ENCODE peak calls at places on chromosomes 16 and 17, in eight cellular contexts. F is NCI-H2029, W is foreskin fibroblast, Z is activated T-cell treated with anti-CD3 and anti-CD28 coated beads for 24 hours, P is choroid plexus epithelial cell, B is cardiac fibroblast, R is endothelial cell, E is T-cell. S is an unnamed sample.

GRCh38 chr16:88851616-88852015 is 5.1 kb downstream of the GALNS start:
- DNase-seq in F (no peak), W (no peak), Z (no peak), P (no peak), B (no peak), R (no peak), E (no peak), S (no peak)

GRCh38 chr16:77993111-77993571 is 29.2 kb upstream of the CLEC3A start:
- DNase-seq in F (no peak), W (peak), Z (no peak), P (peak), B (no peak), R (no peak), E (no peak), S (no peak)

GRCh38 chr16:87690911-87691685 is 74.7 kb downstream of the KLHDC4 start:
- DNase-seq in F (no peak), W (no peak), Z (no peak), P (no peak), B (no peak), R (no peak), E (no peak), S (no peak)

GRCh38 chr17:74444406-74444805 is 12.5 kb downstream of the GPRC5C start:
- DNase-seq in F (no peak), W (no peak), Z (no peak), P (no peak), B (peak), R (no peak), E (no peak), S (no peak)

GRCh38 chr17:39147221-39148185 is 3.9 kb downstream of the PLXDC1 start:
- DNase-seq in F (no peak), W (no peak), Z (no peak), P (no peak), B (no peak), R (no peak), E (no peak), S (no peak)

GRCh38 chr17:59851431-59852375 is 41.0 kb downstream of the TUBD1 start:
- DNase-seq in F (no peak), W (peak), Z (no peak), P (peak), B (peak), R (no peak), E (no peak), S (no peak)

GRCh38 chr16:87363771-87364476 is 19.7 kb downstream of the FBXO31 start:
- DNase-seq in F (peak), W (no peak), Z (no peak), P (no peak), B (peak), R (no peak), E (no peak), S (no peak)

GRCh38 chr17:79444226-79444625 is 166.6 kb downstream of the RBFOX3 start:
- DNase-seq in F (no peak), W (no peak), Z (no peak), P (no peak), B (no peak), R (no peak), E (no peak), S (no peak)

GRCh38 chr16:75103994-75104393 is 12.6 kb downstream of the LDHD start:
- DNase-seq in F (no peak), W (no peak), Z (no peak), P (no peak), B (no peak), R (no peak), E (no peak), S (no peak)

GRCh38 chr17:79707931-79708891 is 22.5 kb upstream of the ENPP7 start:
- DNase-seq in F (peak), W (peak), Z (peak), P (peak), B (peak), R (peak), E (peak), S (peak)

GRCh38 chr17:73138541-73139138 is 26.2 kb upstream of the SSTR2 start:
- DNase-seq in F (no peak), W (no peak), Z (no peak), P (no peak), B (no peak), R (no peak), E (no peak), S (peak)

GRCh38 chr17:27756467-27757371 is 43.6 kb downstream of the NOS2 start:
- DNase-seq in F (peak), W (peak), Z (peak), P (peak), B (peak), R (peak), E (peak), S (peak)

S was measured in DMS79 treated with DMSO at 0.1 percent for 48 hours.